ENCODE peak calls at places on chromosomes 2 and 18, in nine cellular contexts. A is midbrain; W is M059J; E is astrocyte of the hippocampus; H is stimulated activated effector memory CD8-positive, alpha-beta T cell treated with anti-CD3 and anti-CD28 coated beads, Interleukin-12 subunit alpha, Interleukin-12 subunit beta, amount 100 ng/mL, for 72 hours; I is NCI-H1694 treated with DMSO at 0.1 percent for 48 hours; M is hepatocyte; X is NCI-H1417; T is A549. Q is an unnamed sample.

GRCh38 chr2:198186257-198186656 is 381.9 kb downstream of the PLCL1 start:
- DNase-seq in A (no peak), W (no peak), E (no peak), H (no peak), I (no peak), M (no peak), X (peak), T (no peak), Q (no peak)

GRCh38 chr2:27316655-27317412 is 6.1 kb downstream of the MPV17 start:
- DNase-seq in A (peak), W (no peak), E (peak), H (no peak), I (no peak), M (no peak), X (no peak), T (no peak), Q (no peak)

GRCh38 chr2:218961651-218962570 is 2.4 kb downstream of the CDK5R2 start:
- DNase-seq in A (no peak), W (no peak), E (no peak), H (no peak), I (peak), M (no peak), X (peak), T (no peak), Q (no peak)

GRCh38 chr2:69827796-69828540 is 1.5 kb upstream of the GMCL1 start:
- DNase-seq in A (no peak), W (no peak), E (no peak), H (no peak), I (no peak), M (no peak), X (no peak), T (no peak), Q (peak)

GRCh38 chr18:2108581-2108980 is 462.7 kb downstream of the METTL4 start:
- DNase-seq in A (no peak), W (peak), E (peak), H (no peak), I (no peak), M (no peak), X (no peak), T (no peak), Q (peak)

GRCh38 chr18:52060612-52061259 is 279.3 kb upstream of the DCC start:
- DNase-seq in A (no peak), W (no peak), E (no peak), H (no peak), I (no peak), M (no peak), X (no peak), T (no peak), Q (no peak)

GRCh38 chr2:16908671-16909070 is 243.0 kb upstream of the CYRIA start:
- DNase-seq in A (no peak), W (no peak), E (peak), H (no peak), I (no peak), M (no peak), X (no peak), T (no peak), Q (peak)

GRCh38 chr18:76687271-76688006 is 134.9 kb upstream of the ZNF236 start:
- DNase-seq in A (no peak), W (no peak), E (peak), H (no peak), I (no peak), M (peak), X (no peak), T (no peak), Q (peak)

Q was measured in renal cortical epithelial cell.